ENCODE peak calls at places on chromosome 10, in nine cellular contexts. One of them, this sample, is unnamed.

GRCh38 chr10:8088504-8088903 is 34.0 kb downstream of the GATA3 start:
- DNase-seq in MV-4-11: peak; percentile 63
- DNase-seq in type B pancreatic cell: no peak
- DNase-seq in GM03348: no peak
- DNase-seq in skeletal muscle cell: no peak
- DNase-seq in NCI-H2107: no peak
- DNase-seq in astrocyte of the spinal cord: no peak
- DNase-seq in substantia nigra: no peak
- DNase-seq in NCI-H1417: no peak
- DNase-seq in this sample: no peak

GRCh38 chr10:93071177-93071472 is 2.6 kb upstream of the CYP26A1 start:
- DNase-seq in substantia nigra: no peak
- DNase-seq in NCI-H2107: no peak
- DNase-seq in astrocyte of the spinal cord: no peak
- DNase-seq in type B pancreatic cell: no peak
- DNase-seq in skeletal muscle cell: no peak
- DNase-seq in MV-4-11: no peak
- DNase-seq in GM03348: no peak
- DNase-seq in NCI-H1417: no peak
- DNase-seq in this sample: no peak

GRCh38 chr10:5645944-5646617 is 20.3 kb downstream of the ASB13 start:
- DNase-seq in NCI-H2107: no peak
- DNase-seq in astrocyte of the spinal cord: no peak
- DNase-seq in type B pancreatic cell: no peak
- DNase-seq in skeletal muscle cell: no peak
- DNase-seq in NCI-H1417: no peak
- DNase-seq in MV-4-11: no peak
- DNase-seq in substantia nigra: no peak
- DNase-seq in GM03348: no peak
- DNase-seq in this sample: no peak

GRCh38 chr10:26457088-26457487 is 18.9 kb downstream of the APBB1IP start:
- DNase-seq in skeletal muscle cell: no peak
- DNase-seq in NCI-H2107: no peak
- DNase-seq in substantia nigra: no peak
- DNase-seq in NCI-H1417: no peak
- DNase-seq in MV-4-11: peak; percentile 51
- DNase-seq in type B pancreatic cell: no peak
- DNase-seq in astrocyte of the spinal cord: no peak
- DNase-seq in GM03348: no peak
- DNase-seq in this sample: no peak

GRCh38 chr10:69360485-69361302 is 56.0 kb downstream of the TACR2 start:
- DNase-seq in skeletal muscle cell: peak; percentile 73
- DNase-seq in type B pancreatic cell: no peak
- DNase-seq in MV-4-11: no peak
- DNase-seq in NCI-H1417: no peak
- DNase-seq in substantia nigra: peak; percentile 10
- DNase-seq in NCI-H2107: no peak
- DNase-seq in GM03348: peak; percentile 90
- DNase-seq in astrocyte of the spinal cord: peak; percentile 92
- DNase-seq in this sample: peak; percentile 95

GRCh38 chr10:18561861-18562551 is 89.4 kb downstream of the NSUN6 start:
- DNase-seq in substantia nigra: no peak
- DNase-seq in NCI-H1417: no peak
- DNase-seq in NCI-H2107: no peak
- DNase-seq in GM03348: no peak
- DNase-seq in astrocyte of the spinal cord: no peak
- DNase-seq in MV-4-11: no peak
- DNase-seq in type B pancreatic cell: no peak
- DNase-seq in skeletal muscle cell: no peak
- DNase-seq in this sample: no peak

GRCh38 chr10:103090911-103091310 is 102.2 kb downstream of the NT5C2 start:
- DNase-seq in astrocyte of the spinal cord: no peak
- DNase-seq in NCI-H2107: no peak
- DNase-seq in substantia nigra: no peak
- DNase-seq in type B pancreatic cell: no peak
- DNase-seq in skeletal muscle cell: no peak
- DNase-seq in NCI-H1417: no peak
- DNase-seq in MV-4-11: no peak
- DNase-seq in GM03348: no peak
- DNase-seq in this sample: no peak

GRCh38 chr10:97854735-97855134 is 5.1 kb downstream of the GOLGA7B start:
- DNase-seq in astrocyte of the spinal cord: no peak
- DNase-seq in MV-4-11: no peak
- DNase-seq in NCI-H1417: no peak
- DNase-seq in substantia nigra: no peak
- DNase-seq in type B pancreatic cell: no peak
- DNase-seq in skeletal muscle cell: no peak
- DNase-seq in NCI-H2107: no peak
- DNase-seq in GM03348: no peak
- DNase-seq in this sample: no peak

GRCh38 chr10:75159519-75159918 is 48.1 kb downstream of the SAMD8 start:
- DNase-seq in astrocyte of the spinal cord: no peak
- DNase-seq in MV-4-11: no peak
- DNase-seq in GM03348: no peak
- DNase-seq in substantia nigra: no peak
- DNase-seq in skeletal muscle cell: no peak
- DNase-seq in type B pancreatic cell: no peak
- DNase-seq in NCI-H2107: no peak
- DNase-seq in NCI-H1417: no peak
- DNase-seq in this sample: no peak

GRCh38 chr10:122500194-122500593 is 38.8 kb downstream of the HTRA1 start:
- DNase-seq in NCI-H1417: no peak
- DNase-seq in skeletal muscle cell: no peak
- DNase-seq in GM03348: no peak
- DNase-seq in NCI-H2107: no peak
- DNase-seq in MV-4-11: no peak
- DNase-seq in astrocyte of the spinal cord: no peak
- DNase-seq in type B pancreatic cell: no peak
- DNase-seq in substantia nigra: no peak
- DNase-seq in this sample: no peak

GRCh38 chr10:1230592-1231275 is 174.5 kb downstream of the WDR37 start:
- DNase-seq in MV-4-11: no peak
- DNase-seq in GM03348: no peak
- DNase-seq in type B pancreatic cell: no peak
- DNase-seq in NCI-H1417: no peak
- DNase-seq in substantia nigra: no peak
- DNase-seq in skeletal muscle cell: no peak
- DNase-seq in NCI-H2107: no peak
- DNase-seq in astrocyte of the spinal cord: no peak
- DNase-seq in this sample: no peak